ENCODE peak calls at places on chromosomes 13 and 19, in five cellular contexts. P, I, Z, O and T are unnamed samples.

GRCh38 chr19:36837525-36837901 is 674 bp downstream of the ZNF790 start:
- DNase-seq in P (no peak), I (no peak), Z (no peak), O (no peak), T (no peak)

GRCh38 chr19:44113784-44114390 is 688 bp downstream of the ZNF225 start:
- DNase-seq in P (no peak), I (peak; percentile 0), Z (peak; percentile 27), O (no peak), T (no peak)

GRCh38 chr13:100818706-100819105 is 144.1 kb upstream of the TMTC4 start:
- DNase-seq in P (peak; percentile 70), I (no peak), Z (no peak), O (no peak), T (no peak)

GRCh38 chr13:113915786-113916329 is 52.0 kb upstream of the GAS6 start:
- DNase-seq in P (no peak), I (no peak), Z (no peak), O (no peak), T (no peak)

GRCh38 chr19:46287585-46287984 is 9.3 kb upstream of the HIF3A start:
- DNase-seq in P (peak; percentile 32), I (no peak), Z (no peak), O (no peak), T (no peak)

GRCh38 chr13:49935171-49936084 is 712 bp downstream of the SPRYD7 start:
- DNase-seq in P (peak; percentile 70), I (peak; percentile 24), Z (peak; percentile 50), O (no peak), T (peak; percentile 67)

GRCh38 chr13:97249797-97250495 is 27.8 kb downstream of the MBNL2 start:
- DNase-seq in P (no peak), I (no peak), Z (no peak), O (no peak), T (no peak)

GRCh38 chr19:34066007-34066656 is 106.2 kb upstream of the LSM14A start:
- DNase-seq in P (no peak), I (no peak), Z (no peak), O (no peak), T (no peak)

GRCh38 chr19:38079926-38080380 is 144.1 kb downstream of the DPF1 start:
- DNase-seq in P (peak; percentile 96), I (no peak), Z (peak; percentile 95), O (no peak), T (no peak)

GRCh38 chr13:35723820-35724219 is 247.3 kb upstream of the MAB21L1 start:
- DNase-seq in P (peak; percentile 60), I (no peak), Z (peak; percentile 34), O (no peak), T (no peak)

GRCh38 chr19:1237754-1238372 is at the start of gene CBARP:
- DNase-seq in P (no peak), I (no peak), Z (no peak), O (no peak), T (no peak)
- H3K4me3 ChIP-seq in P (peak within 1 kb of the TSS; percentile 56), I (peak within 1 kb of the TSS; percentile 23), Z (peak within 1 kb of the TSS; percentile 94), O (no peak within 1 kb of the TSS), T (peak within 1 kb of the TSS; percentile 71)

GRCh38 chr13:64639206-64639605 is 2590.9 kb downstream of the PCDH9 start:
- DNase-seq in P (no peak), I (no peak), Z (no peak), O (no peak), T (no peak)

DNA sequence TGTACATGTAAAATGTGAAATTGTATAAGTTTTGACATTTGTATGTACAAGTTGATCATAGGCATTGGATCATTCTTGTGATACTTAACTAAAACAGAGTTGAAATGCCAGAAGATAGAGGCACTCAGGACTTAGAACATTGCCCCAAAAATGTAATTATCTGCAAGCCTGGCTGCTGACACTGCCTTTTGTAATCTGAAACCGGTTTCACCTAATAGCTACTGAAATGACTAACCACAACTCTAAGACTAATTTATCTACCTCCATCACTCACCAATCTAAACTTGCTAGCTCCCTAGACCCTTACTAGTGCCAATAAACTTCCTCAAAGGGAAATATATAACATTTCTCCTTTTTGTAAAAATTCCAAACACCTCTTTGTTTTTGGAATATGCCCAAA is 2596.2 kb downstream of the PCDH9 start:
- DNase-seq in P (peak; percentile 56), I (no peak), Z (no peak), O (no peak), T (no peak)
- H3K27ac ChIP-seq in P (no peak overlapping the region), I (no peak overlapping the region), Z (no peak overlapping the region), O (no peak overlapping the region), T (no peak overlapping the region)

GRCh38 chr19:15934332-15935078 is at the start of gene CYP4F11:
- DNase-seq in P (no peak), I (no peak), Z (no peak), O (no peak), T (no peak)
- H3K4me3 ChIP-seq in P (no peak within 1 kb of the TSS), I (no peak within 1 kb of the TSS), Z (no peak within 1 kb of the TSS), O (no peak within 1 kb of the TSS), T (peak within 1 kb of the TSS; percentile 7)

GRCh38 chr19:19385900-19386339 is 19.6 kb upstream of the GATAD2A start:
- DNase-seq in P (peak; percentile 42), I (peak; percentile 37), Z (no peak), O (peak; percentile 65), T (no peak)

GRCh38 chr19:19386373-19386869 is 19.1 kb upstream of the GATAD2A start:
- DNase-seq in P (no peak), I (no peak), Z (no peak), O (peak; percentile 21), T (no peak)

GRCh38 chr19:19382118-19382517 is 23.4 kb upstream of the GATAD2A start:
- DNase-seq in P (no peak), I (no peak), Z (no peak), O (no peak), T (no peak)

GRCh38 chr19:19385131-19385899 is 20.2 kb upstream of the GATAD2A start:
- DNase-seq in P (peak; percentile 100), I (peak; percentile 99), Z (peak; percentile 100), O (peak; percentile 100), T (peak; percentile 100)

DNA sequence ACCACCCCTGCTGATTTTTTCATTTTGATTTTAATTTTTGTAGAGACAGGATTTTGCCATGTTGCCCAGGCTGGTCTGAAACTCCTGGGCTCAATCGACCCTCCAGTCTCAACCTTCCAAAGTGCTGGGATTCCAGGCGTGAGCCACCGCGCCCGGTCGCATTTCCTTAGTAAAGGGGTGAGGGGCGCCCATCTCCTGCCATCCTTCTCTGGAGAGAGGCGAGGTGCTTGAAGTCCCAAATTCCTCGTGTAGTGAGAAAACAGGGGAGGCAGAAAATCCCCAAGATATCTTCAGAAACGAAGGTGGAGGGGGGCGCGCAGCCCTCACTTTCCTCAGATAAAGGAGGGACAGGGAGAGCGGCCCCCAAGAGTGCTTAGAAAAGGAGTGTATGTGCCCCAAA is 21.0 kb upstream of the GATAD2A start:
- DNase-seq in P (no peak), I (no peak), Z (no peak), O (no peak), T (no peak)
- H3K27ac ChIP-seq in P (no peak overlapping the region), I (no peak overlapping the region), Z (no peak overlapping the region), O (peak overlapping the region; percentile 80), T (peak overlapping the region; percentile 77)

DNA sequence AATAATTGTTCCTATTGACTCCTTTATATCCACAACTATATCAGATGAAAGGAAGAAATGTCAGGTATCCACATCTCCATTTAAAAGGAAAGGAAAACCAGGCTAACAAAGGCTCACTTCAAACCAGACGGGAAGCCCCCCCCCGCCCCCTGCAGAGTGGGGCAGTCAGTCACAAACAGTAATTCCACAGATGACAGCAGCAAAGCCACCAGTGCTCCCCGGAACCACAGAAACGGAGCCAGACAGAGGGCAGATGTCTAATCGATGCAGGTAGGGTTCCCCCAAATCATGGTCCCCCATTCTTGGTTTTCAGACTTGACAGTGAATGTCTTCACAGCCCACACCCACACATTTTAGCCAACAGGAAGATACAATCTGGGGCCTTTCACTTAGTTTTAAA is 100.8 kb downstream of the STK24 start:
- DNase-seq in P (no peak), I (no peak), Z (no peak), O (no peak), T (no peak)
- H3K4me3 ChIP-seq in P (no peak overlapping the region), I (peak overlapping the region; percentile 20), Z (no peak overlapping the region), O (peak overlapping the region; percentile 63), T (no peak overlapping the region)

GRCh38 chr19:29677001-29677781 is 11.9 kb downstream of the PLEKHF1 start:
- DNase-seq in P (no peak), I (no peak), Z (no peak), O (no peak), T (no peak)
- H3K27ac ChIP-seq in P (no peak overlapping the region), I (no peak overlapping the region), Z (no peak overlapping the region), O (peak overlapping the region; percentile 65), T (peak overlapping the region; percentile 35)

GRCh38 chr19:11383706-11384048 is 437 bp downstream of the EPOR start:
- DNase-seq in P (no peak), I (no peak), Z (no peak), O (no peak), T (no peak)

GRCh38 chr19:11384778-11385129 is 640 bp upstream of the EPOR start:
- DNase-seq in P (no peak), I (no peak), Z (no peak), O (no peak), T (no peak)

GRCh38 chr19:11380653-11381534 is 3.2 kb downstream of the EPOR start:
- DNase-seq in P (peak; percentile 91), I (peak; percentile 93), Z (peak; percentile 93), O (peak; percentile 99), T (peak; percentile 88)

GRCh38 chr19:11381535-11382369 is 2.4 kb downstream of the EPOR start:
- DNase-seq in P (peak; percentile 85), I (peak; percentile 55), Z (peak; percentile 88), O (peak; percentile 82), T (peak; percentile 89)

GRCh38 chr19:11382898-11383705 is 1.0 kb downstream of the EPOR start:
- DNase-seq in P (no peak), I (no peak), Z (no peak), O (peak; percentile 31), T (no peak)
- H3K4me3 ChIP-seq in P (peak overlapping the region; percentile 38), I (peak overlapping the region; percentile 14), Z (peak overlapping the region; percentile 39), O (no peak overlapping the region), T (peak overlapping the region; percentile 46)

GRCh38 chr13:29902632-29903305 is 52.4 kb upstream of the UBL3 start:
- DNase-seq in P (no peak), I (no peak), Z (no peak), O (no peak), T (no peak)
- H3K27ac ChIP-seq in P (no peak overlapping the region), I (peak overlapping the region; percentile 6), Z (no peak overlapping the region), O (no peak overlapping the region), T (no peak overlapping the region)

GRCh38 chr13:75736132-75736531 is 100.0 kb downstream of the LMO7 start:
- DNase-seq in P (no peak), I (no peak), Z (no peak), O (no peak), T (no peak)
- H3K4me3 ChIP-seq in P (no peak overlapping the region), I (no peak overlapping the region), Z (no peak overlapping the region), O (no peak overlapping the region), T (no peak overlapping the region)